ENCODE peak calls at places on chromosomes 13 and 19, in five cellular contexts. S, T, D, O and V are unnamed samples.

GRCh38 chr19:42207767-42208259 is 9.7 kb downstream of the DEDD2 start:
- DNase-seq in S (no peak), T (no peak), D (no peak), O (no peak), V (no peak)

GRCh38 chr13:20391597-20392452 is 133.8 kb downstream of the CRYL1 start:
- DNase-seq in S (peak), T (no peak), D (no peak), O (no peak), V (no peak)

GRCh38 chr19:6738726-6739389 is 622 bp upstream of the TRIP10 start:
- DNase-seq in S (peak), T (peak), D (no peak), O (no peak), V (no peak)

GRCh38 chr13:100163375-100163774 is 74.5 kb downstream of the PCCA start:
- DNase-seq in S (no peak), T (no peak), D (no peak), O (no peak), V (no peak)

GRCh38 chr13:39603424-39603947 is 493 bp upstream of the LHFPL6 start:
- DNase-seq in S (peak), T (no peak), D (no peak), O (no peak), V (no peak)

GRCh38 chr19:18321729-18322091 is 1.2 kb downstream of the LSM4 start:
- DNase-seq in S (no peak), T (no peak), D (no peak), O (no peak), V (no peak)

GRCh38 chr19:55913643-55914268 is 18.4 kb downstream of the NLRP13 start:
- DNase-seq in S (peak), T (no peak), D (no peak), O (no peak), V (no peak)

GRCh38 chr13:35092251-35092650 is 150.2 kb downstream of the NBEA start:
- DNase-seq in S (no peak), T (no peak), D (no peak), O (no peak), V (no peak)

GRCh38 chr13:50921706-50922105 is 12.1 kb downstream of the RNASEH2B start:
- DNase-seq in S (no peak), T (no peak), D (no peak), O (no peak), V (no peak)

GRCh38 chr19:17118957-17119356 is 43.4 kb downstream of the MYO9B start:
- DNase-seq in S (no peak), T (no peak), D (no peak), O (no peak), V (no peak)

GRCh38 chr19:5369304-5369703 is 28.7 kb upstream of the PTPRS start:
- DNase-seq in S (no peak), T (no peak), D (no peak), O (no peak), V (no peak)

GRCh38 chr19:21568816-21569496 is 63.6 kb downstream of the ZNF429 start:
- DNase-seq in S (no peak), T (no peak), D (peak), O (no peak), V (peak)

GRCh38 chr13:89457977-89458376 is 1786.8 kb downstream of the SLITRK5 start:
- DNase-seq in S (no peak), T (no peak), D (no peak), O (no peak), V (no peak)

GRCh38 chr13:80070024-80070703 is 270.8 kb downstream of the SPRY2 start:
- DNase-seq in S (no peak), T (no peak), D (no peak), O (no peak), V (no peak)

GRCh38 chr13:80551650-80552497 is 210.9 kb upstream of the SPRY2 start:
- DNase-seq in S (no peak), T (no peak), D (no peak), O (no peak), V (no peak)

GRCh38 chr13:46982856-46983582 is 86.2 kb upstream of the HTR2A start:
- DNase-seq in S (no peak), T (no peak), D (no peak), O (no peak), V (no peak)

GRCh38 chr19:7874080-7874856 is at the start of gene PRR36:
- DNase-seq in S (peak), T (no peak), D (peak), O (peak), V (no peak)